ENCODE peak calls at places on chromosomes 7 and 10, in eight cellular contexts. V, W, B, F, A, H, N and C are unnamed samples.
A peak's percentile ranks its signal among the peaks of the same experiment; 100 is the strongest.

GRCh38 chr10:114930320-114930719 is 7.7 kb upstream of the TRUB1 start:
- DNase-seq in V (no peak), W (no peak), B (no peak), F (no peak), A (no peak), H (no peak), N (no peak), C (no peak)

GRCh38 chr10:114362831-114363355 is 41.4 kb downstream of the AFAP1L2 start:
- DNase-seq in V (no peak), W (no peak), B (no peak), F (no peak), A (no peak), H (peak; percentile 65), N (no peak), C (no peak)

GRCh38 chr10:47038881-47039557 is 127.8 kb downstream of the PTPN20 start:
- DNase-seq in V (no peak), W (peak; percentile 7), B (no peak), F (no peak), A (peak; percentile 47), H (no peak), N (no peak), C (no peak)

GRCh38 chr7:41046221-41046761 is 656.6 kb downstream of the INHBA start:
- DNase-seq in V (peak; percentile 44), W (no peak), B (no peak), F (peak; percentile 51), A (no peak), H (no peak), N (no peak), C (no peak)

GRCh38 chr7:25913574-25914224 is 238.3 kb upstream of the NFE2L3 start:
- DNase-seq in V (no peak), W (no peak), B (no peak), F (no peak), A (no peak), H (no peak), N (peak; percentile 44), C (no peak)

GRCh38 chr10:58140054-58140453 is 127.6 kb downstream of the IPMK start:
- DNase-seq in V (no peak), W (no peak), B (no peak), F (no peak), A (no peak), H (no peak), N (no peak), C (no peak)

GRCh38 chr10:74290703-74291102 is 139.7 kb downstream of the ADK start:
- DNase-seq in V (no peak), W (no peak), B (no peak), F (peak; percentile 27), A (no peak), H (no peak), N (peak; percentile 37), C (no peak)

GRCh38 chr7:104341545-104341944 is 13.1 kb downstream of the LHFPL3 start:
- DNase-seq in V (no peak), W (no peak), B (no peak), F (no peak), A (peak; percentile 29), H (no peak), N (peak; percentile 29), C (no peak)

GRCh38 chr7:82699773-82700186 is 256.2 kb upstream of the CACNA2D1 start:
- DNase-seq in V (no peak), W (no peak), B (no peak), F (peak; percentile 95), A (peak; percentile 35), H (no peak), N (no peak), C (no peak)

GRCh38 chr7:157875230-157876179 is 538.7 kb downstream of the DNAJB6 start:
- DNase-seq in V (no peak), W (no peak), B (no peak), F (no peak), A (peak; percentile 79), H (no peak), N (peak; percentile 6), C (no peak)

GRCh38 chr10:66180651-66181318 is 745.1 kb upstream of the LRRTM3 start:
- DNase-seq in V (peak; percentile 8), W (no peak), B (no peak), F (peak; percentile 61), A (peak; percentile 78), H (no peak), N (peak; percentile 69), C (no peak)

GRCh38 chr10:2278391-2278790 is 541.1 kb upstream of the ADARB2 start:
- DNase-seq in V (no peak), W (no peak), B (no peak), F (no peak), A (no peak), H (no peak), N (no peak), C (no peak)

GRCh38 chr10:15813415-15813814 is 46.9 kb downstream of the MINDY3 start:
- DNase-seq in V (no peak), W (no peak), B (no peak), F (no peak), A (no peak), H (no peak), N (peak; percentile 9), C (no peak)

GRCh38 chr7:443279-443833 is 76.3 kb downstream of the PDGFA start:
- DNase-seq in V (no peak), W (no peak), B (no peak), F (no peak), A (no peak), H (no peak), N (no peak), C (no peak)

GRCh38 chr10:97319671-97320479 is 804 bp downstream of the FRAT1 start:
- DNase-seq in V (peak; percentile 54), W (peak; percentile 78), B (peak; percentile 84), F (peak; percentile 7), A (peak; percentile 73), H (peak; percentile 92), N (peak; percentile 31), C (peak; percentile 38)

GRCh38 chr10:28906440-28906839 is 229.1 kb downstream of the BAMBI start:
- DNase-seq in V (no peak), W (no peak), B (no peak), F (no peak), A (no peak), H (no peak), N (no peak), C (no peak)

GRCh38 chr7:141562543-141562942 is 11.3 kb downstream of the AGK start:
- DNase-seq in V (peak; percentile 17), W (no peak), B (no peak), F (no peak), A (no peak), H (no peak), N (no peak), C (no peak)

DNA sequence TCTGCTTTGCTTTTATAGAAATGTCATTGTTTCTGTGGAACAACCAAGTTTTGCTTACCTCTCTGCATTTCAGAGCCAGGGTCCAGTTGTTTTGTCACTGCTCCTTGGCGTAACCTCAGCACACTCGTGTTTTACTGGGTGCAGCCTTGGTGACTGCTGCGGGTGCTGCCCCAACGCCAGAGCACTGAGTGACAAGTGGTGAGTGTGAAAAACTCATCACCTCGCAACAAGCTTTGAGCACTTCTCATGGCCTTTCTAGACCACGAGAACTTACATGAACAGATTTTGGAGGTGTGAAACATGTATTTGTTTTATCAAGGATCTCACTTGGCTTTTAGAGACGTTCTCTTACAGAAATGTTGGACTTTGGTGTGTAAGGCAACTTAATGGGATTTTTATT is 31.0 kb downstream of the GLRX3 start:
- DNase-seq in V (no peak), W (no peak), B (no peak), F (no peak), A (no peak), H (no peak), N (no peak), C (no peak)
- H3K36me3 ChIP-seq in V (peaks cover 93% of the 10 kb centered on the region), W (no peaks in the 10 kb centered on the region), B (peaks cover 81% of the 10 kb centered on the region), F (peaks cover 19% of the 10 kb centered on the region), A (no peaks in the 10 kb centered on the region), H (peaks cover 78% of the 10 kb centered on the region), N (peaks cover 30% of the 10 kb centered on the region), C (peaks cover 15% of the 10 kb centered on the region)

GRCh38 chr7:29469306-29469705 is 94.3 kb upstream of the PRR15 start:
- DNase-seq in V (no peak), W (no peak), B (no peak), F (no peak), A (no peak), H (no peak), N (no peak), C (no peak)
- H3K36me3 ChIP-seq in V (no peaks in the 10 kb centered on the region), W (no peaks in the 10 kb centered on the region), B (no peaks in the 10 kb centered on the region), F (no peaks in the 10 kb centered on the region), A (no peaks in the 10 kb centered on the region), H (no peaks in the 10 kb centered on the region), N (no peaks in the 10 kb centered on the region), C (no peaks in the 10 kb centered on the region)

DNA sequence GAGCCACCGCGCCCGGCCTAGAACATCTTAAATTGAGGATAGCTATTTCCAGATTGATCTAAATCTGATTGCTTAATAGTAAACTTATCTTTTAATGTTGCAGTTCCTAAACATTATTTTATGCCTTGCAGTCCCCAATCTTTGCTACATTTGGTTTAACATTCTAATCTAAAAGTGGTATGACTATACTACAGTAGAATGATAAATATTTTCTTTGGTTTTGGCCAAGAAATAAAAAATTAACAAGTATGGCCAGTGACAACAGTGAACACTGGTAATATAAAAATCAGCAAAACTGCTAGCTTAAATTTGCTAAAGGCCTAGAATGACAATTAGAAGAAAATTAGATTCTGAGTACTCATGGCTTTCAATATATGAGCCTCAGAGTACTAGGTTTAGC is 73.5 kb downstream of the CDK6 start:
- DNase-seq in V (no peak), W (no peak), B (no peak), F (no peak), A (no peak), H (no peak), N (no peak), C (no peak)
- H3K36me3 ChIP-seq in V (no peaks in the 10 kb centered on the region), W (no peaks in the 10 kb centered on the region), B (no peaks in the 10 kb centered on the region), F (peaks cover 1% of the 10 kb centered on the region), A (no peaks in the 10 kb centered on the region), H (no peaks in the 10 kb centered on the region), N (no peaks in the 10 kb centered on the region), C (no peaks in the 10 kb centered on the region)

GRCh38 chr10:132238371-132239125 is 51.8 kb downstream of the DPYSL4 start:
- DNase-seq in V (no peak), W (no peak), B (no peak), F (no peak), A (no peak), H (peak; percentile 50), N (no peak), C (no peak)

GRCh38 chr10:132240581-132240980 is 53.8 kb downstream of the DPYSL4 start:
- DNase-seq in V (no peak), W (no peak), B (no peak), F (no peak), A (no peak), H (peak; percentile 53), N (no peak), C (no peak)

GRCh38 chr10:132241496-132241895 is 54.7 kb downstream of the DPYSL4 start:
- DNase-seq in V (no peak), W (no peak), B (no peak), F (no peak), A (no peak), H (no peak), N (no peak), C (no peak)

GRCh38 chr10:132239126-132240031 is 52.6 kb downstream of the DPYSL4 start:
- DNase-seq in V (peak; percentile 29), W (no peak), B (no peak), F (no peak), A (no peak), H (peak; percentile 69), N (no peak), C (no peak)

DNA sequence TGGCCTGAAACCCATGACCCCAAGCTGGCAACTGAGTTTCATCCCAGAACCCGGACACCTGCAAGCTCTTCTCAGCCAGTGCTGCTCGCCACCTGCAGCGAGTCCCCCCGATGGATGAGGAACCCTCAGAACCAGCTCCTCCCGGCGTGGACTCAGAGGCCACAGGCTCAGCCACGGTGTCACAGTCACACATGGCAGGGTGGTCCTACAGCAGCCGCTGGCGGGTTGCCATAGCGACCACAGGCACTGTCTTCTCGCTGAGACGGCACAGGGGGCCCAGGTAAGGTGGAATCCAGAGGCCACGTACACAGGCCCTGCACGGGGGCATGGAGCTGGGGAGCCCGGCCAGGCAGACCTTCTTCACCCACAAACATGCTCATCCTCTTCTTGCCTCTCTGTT is 53.4 kb downstream of the DPYSL4 start:
- DNase-seq in V (no peak), W (no peak), B (no peak), F (no peak), A (no peak), H (peak; percentile 73), N (no peak), C (no peak)
- H3K36me3 ChIP-seq in V (no peaks in the 10 kb centered on the region), W (no peaks in the 10 kb centered on the region), B (no peaks in the 10 kb centered on the region), F (no peaks in the 10 kb centered on the region), A (no peaks in the 10 kb centered on the region), H (no peaks in the 10 kb centered on the region), N (no peaks in the 10 kb centered on the region), C (no peaks in the 10 kb centered on the region)